ENCODE peak calls at places on chromosome 15, in nine cellular contexts. D, E, N, I, O, U, X, T and R are unnamed samples.

GRCh38 chr15:41256577-41257038 is 25.5 kb downstream of the CHP1 start:
- DNase-seq in D (no peak), E (peak), N (no peak), I (peak), O (no peak), U (no peak), X (peak), T (no peak), R (no peak)

GRCh38 chr15:55685292-55685691 is 57.7 kb downstream of the PRTG start:
- DNase-seq in D (no peak), E (peak), N (no peak), I (no peak), O (peak), U (no peak), X (peak), T (no peak), R (no peak)

GRCh38 chr15:91254766-91255165 is 154.7 kb downstream of the SV2B start:
- DNase-seq in D (no peak), E (no peak), N (no peak), I (no peak), O (no peak), U (no peak), X (no peak), T (no peak), R (no peak)

GRCh38 chr15:87572381-87572780 is 684.2 kb downstream of the NTRK3 start:
- DNase-seq in D (no peak), E (no peak), N (no peak), I (no peak), O (no peak), U (no peak), X (no peak), T (no peak), R (no peak)

GRCh38 chr15:44327578-44327977 is 39.1 kb downstream of the GOLM2 start:
- DNase-seq in D (no peak), E (no peak), N (no peak), I (no peak), O (no peak), U (no peak), X (no peak), T (no peak), R (no peak)

GRCh38 chr15:40190591-40190990 is 29.7 kb downstream of the BUB1B start:
- DNase-seq in D (no peak), E (peak), N (no peak), I (no peak), O (peak), U (no peak), X (peak), T (no peak), R (no peak)

GRCh38 chr15:49627407-49627877 is 6.6 kb downstream of the DTWD1 start:
- DNase-seq in D (peak), E (peak), N (no peak), I (no peak), O (peak), U (no peak), X (peak), T (no peak), R (no peak)

GRCh38 chr15:92020765-92021164 is 167.3 kb downstream of the SLCO3A1 start:
- DNase-seq in D (no peak), E (no peak), N (no peak), I (no peak), O (peak), U (no peak), X (peak), T (no peak), R (no peak)

GRCh38 chr15:71256934-71257333 is 141.7 kb downstream of the THSD4 start:
- DNase-seq in D (no peak), E (no peak), N (no peak), I (no peak), O (no peak), U (no peak), X (no peak), T (no peak), R (no peak)

GRCh38 chr15:69703495-69704187 is 251.0 kb downstream of the RPLP1 start:
- DNase-seq in D (no peak), E (no peak), N (no peak), I (no peak), O (no peak), U (no peak), X (peak), T (no peak), R (no peak)

GRCh38 chr15:56734013-56734625 is 810 bp upstream of the ZNF280D start:
- DNase-seq in D (no peak), E (peak), N (no peak), I (no peak), O (no peak), U (no peak), X (no peak), T (no peak), R (no peak)

GRCh38 chr15:96460106-96460505 is 129.6 kb downstream of the NR2F2 start:
- DNase-seq in D (no peak), E (no peak), N (no peak), I (no peak), O (no peak), U (no peak), X (no peak), T (no peak), R (no peak)

GRCh38 chr15:68653031-68653635 is 74.3 kb downstream of the CORO2B start:
- DNase-seq in D (no peak), E (no peak), N (no peak), I (no peak), O (no peak), U (no peak), X (no peak), T (peak), R (no peak)

GRCh38 chr15:48494646-48495045 is 150.9 kb downstream of the FBN1 start:
- DNase-seq in D (no peak), E (no peak), N (no peak), I (no peak), O (peak), U (no peak), X (peak), T (no peak), R (no peak)

GRCh38 chr15:98740963-98741362 is 92.6 kb downstream of the IGF1R start:
- DNase-seq in D (no peak), E (no peak), N (no peak), I (no peak), O (no peak), U (no peak), X (no peak), T (no peak), R (no peak)

GRCh38 chr15:92586383-92586910 is 69.1 kb downstream of the FAM174B start:
- DNase-seq in D (no peak), E (no peak), N (no peak), I (no peak), O (no peak), U (no peak), X (no peak), T (no peak), R (no peak)

GRCh38 chr15:101613130-101614000 is 38.8 kb downstream of the TM2D3 start:
- DNase-seq in D (no peak), E (peak), N (no peak), I (peak), O (peak), U (peak), X (peak), T (peak), R (no peak)

GRCh38 chr15:45790325-45790943 is 155.6 kb downstream of the SQOR start:
- DNase-seq in D (peak), E (peak), N (no peak), I (peak), O (peak), U (no peak), X (peak), T (no peak), R (no peak)
- TF ChIP-seq CTCF in D (peak), E (peak), N (no peak), I (peak), O (peak), U (peak), X (peak), T (peak), R (peak)

DNA sequence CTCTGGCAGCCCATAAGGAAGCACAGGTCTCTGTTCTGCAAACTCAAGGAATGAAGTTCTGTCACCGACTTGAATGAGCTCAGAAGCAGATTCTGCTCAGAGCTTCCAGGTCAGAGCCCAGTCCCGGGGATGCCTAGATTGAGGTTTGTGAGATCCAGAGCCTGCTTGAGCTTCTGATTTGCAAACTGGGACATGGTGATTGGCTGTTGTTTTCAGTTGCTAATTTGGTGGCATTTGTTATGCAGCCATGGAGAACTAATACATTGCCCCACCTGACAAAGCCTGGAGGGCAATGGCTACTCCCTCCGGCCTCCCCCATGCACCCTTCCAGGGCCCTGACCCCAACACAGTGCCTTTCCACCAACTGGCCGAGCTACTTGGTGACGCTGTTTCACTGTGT is 379.4 kb upstream of the ATP10A start:
- DNase-seq in D (no peak), E (no peak), N (no peak), I (no peak), O (no peak), U (no peak), X (no peak), T (no peak), R (no peak)
- TF ChIP-seq CTCF in D (no peak), E (no peak), N (no peak), I (no peak), O (no peak), U (no peak), X (no peak), T (no peak), R (no peak)

GRCh38 chr15:82580713-82581112 is 40.5 kb upstream of the RPS17 start:
- DNase-seq in D (no peak), E (no peak), N (no peak), I (no peak), O (no peak), U (no peak), X (no peak), T (no peak), R (no peak)

GRCh38 chr15:82587805-82588204 is 47.5 kb upstream of the RPS17 start:
- DNase-seq in D (no peak), E (no peak), N (no peak), I (no peak), O (no peak), U (no peak), X (no peak), T (no peak), R (no peak)

GRCh38 chr15:82585072-82585471 is 44.8 kb upstream of the RPS17 start:
- DNase-seq in D (no peak), E (no peak), N (no peak), I (no peak), O (peak), U (no peak), X (peak), T (no peak), R (no peak)
- TF ChIP-seq CTCF in D (no peak), E (no peak), N (no peak), I (no peak), O (peak), U (no peak), X (peak), T (no peak), R (no peak)

DNA sequence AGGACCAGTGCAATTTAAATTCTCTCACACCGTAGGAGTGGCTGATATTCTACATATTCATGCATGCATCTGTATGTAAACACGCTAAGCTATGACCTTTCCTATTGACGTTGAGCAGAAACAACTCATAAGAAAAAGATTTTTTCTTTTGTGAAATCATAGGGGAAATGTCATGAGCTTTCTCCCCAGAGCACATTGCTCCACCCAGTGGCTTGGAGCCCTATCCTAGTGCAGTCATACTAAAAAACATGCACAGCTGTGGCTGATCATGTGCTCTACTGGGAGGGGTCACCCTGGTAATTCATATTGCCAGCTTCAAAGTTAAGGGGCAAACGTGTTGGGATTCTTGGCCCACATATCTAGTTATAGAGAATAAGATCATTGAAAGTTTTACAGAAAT is 1.8 kb upstream of the MESD start:
- DNase-seq in D (no peak), E (peak), N (no peak), I (peak), O (peak), U (peak), X (peak), T (peak), R (no peak)
- TF ChIP-seq CTCF in D (no peak), E (peak), N (no peak), I (no peak), O (peak), U (no peak), X (peak), T (no peak), R (no peak)

GRCh38 chr15:72285927-72286516 is 13.7 kb upstream of the PARP6 start:
- DNase-seq in D (peak), E (peak), N (no peak), I (peak), O (peak), U (no peak), X (peak), T (no peak), R (no peak)
- TF ChIP-seq CTCF in D (peak), E (peak), N (peak), I (peak), O (peak), U (peak), X (peak), T (peak), R (peak)

GRCh38 chr15:31145271-31145911 is 43.9 kb upstream of the TRPM1 start:
- DNase-seq in D (no peak), E (peak), N (peak), I (no peak), O (peak), U (no peak), X (peak), T (no peak), R (no peak)
- TF ChIP-seq CTCF in D (peak), E (peak), N (no peak), I (no peak), O (no peak), U (no peak), X (peak), T (no peak), R (peak)

DNA sequence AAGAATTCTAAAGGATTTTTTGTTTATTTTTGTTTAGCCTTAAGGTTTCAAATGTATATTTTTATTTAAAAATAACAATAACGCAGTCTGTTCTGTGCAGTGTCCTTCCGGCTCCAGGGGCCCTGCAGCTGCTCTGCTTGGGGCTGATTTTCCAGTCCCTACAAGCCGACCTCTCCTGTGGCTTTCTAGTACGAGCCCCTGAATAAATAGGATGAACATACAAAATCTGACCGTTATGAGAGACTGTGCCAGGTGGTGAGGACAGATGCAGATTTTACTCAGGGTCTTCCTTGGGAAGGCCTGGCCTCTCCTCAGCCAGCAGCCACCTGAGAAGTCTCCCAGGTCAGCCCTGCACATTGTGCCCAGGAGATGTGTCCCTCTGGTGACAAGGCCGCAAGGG is 59.2 kb upstream of the ADAMTS17 start:
- DNase-seq in D (no peak), E (no peak), N (no peak), I (no peak), O (no peak), U (no peak), X (no peak), T (no peak), R (no peak)
- TF ChIP-seq CTCF in D (no peak), E (no peak), N (no peak), I (no peak), O (no peak), U (no peak), X (no peak), T (no peak), R (no peak)